ENCODE peak calls at places on chromosomes 13 and 19, in eight cellular contexts. I, S, O, P, Z, F, J and N are unnamed samples.

GRCh38 chr19:56866563-56866962 is 26.0 kb upstream of the PEG3 start:
- DNase-seq in I (no peak), S (no peak), O (no peak), P (no peak), Z (no peak), F (no peak), J (no peak), N (no peak)

GRCh38 chr19:27962260-27962659 is 1250.7 kb downstream of the UQCRFS1 start:
- DNase-seq in I (no peak), S (peak), O (no peak), P (no peak), Z (no peak), F (no peak), J (no peak), N (no peak)

GRCh38 chr13:110546389-110546788 is 15.1 kb downstream of the RAB20 start:
- DNase-seq in I (no peak), S (no peak), O (no peak), P (no peak), Z (no peak), F (no peak), J (no peak), N (no peak)

GRCh38 chr19:35793381-35794165 is 18.2 kb downstream of the ARHGAP33 start:
- DNase-seq in I (no peak), S (no peak), O (no peak), P (no peak), Z (no peak), F (no peak), J (no peak), N (no peak)

GRCh38 chr19:51327066-51327985 is 14.6 kb downstream of the VSIG10L start:
- DNase-seq in I (no peak), S (no peak), O (no peak), P (peak), Z (peak), F (peak), J (peak), N (peak)

GRCh38 chr19:7562646-7563393 is 27.3 kb downstream of the PNPLA6 start:
- DNase-seq in I (no peak), S (no peak), O (no peak), P (peak), Z (no peak), F (no peak), J (no peak), N (peak)

GRCh38 chr13:110824901-110825300 is 90.0 kb downstream of the ANKRD10 start:
- DNase-seq in I (no peak), S (no peak), O (no peak), P (peak), Z (no peak), F (no peak), J (no peak), N (no peak)

GRCh38 chr19:47176627-47177090 is 46.0 kb downstream of the SAE1 start:
- DNase-seq in I (no peak), S (peak), O (peak), P (no peak), Z (peak), F (no peak), J (no peak), N (no peak)

GRCh38 chr19:41792513-41793413 is 3.6 kb upstream of the CEACAM3 start:
- DNase-seq in I (peak), S (peak), O (peak), P (peak), Z (peak), F (no peak), J (peak), N (peak)

GRCh38 chr19:46080561-46080960 is 39.8 kb upstream of the IGFL4 start:
- DNase-seq in I (no peak), S (peak), O (peak), P (no peak), Z (no peak), F (no peak), J (no peak), N (no peak)

GRCh38 chr19:46076951-46077814 is 36.4 kb upstream of the IGFL4 start:
- DNase-seq in I (peak), S (peak), O (peak), P (peak), Z (no peak), F (peak), J (peak), N (peak)

GRCh38 chr19:46077815-46078167 is 37.0 kb upstream of the IGFL4 start:
- DNase-seq in I (no peak), S (no peak), O (no peak), P (no peak), Z (no peak), F (no peak), J (no peak), N (no peak)

GRCh38 chr19:46073268-46073922 is 32.6 kb upstream of the IGFL4 start:
- DNase-seq in I (no peak), S (peak), O (no peak), P (no peak), Z (no peak), F (no peak), J (no peak), N (no peak)

GRCh38 chr19:46076031-46076880 is 35.5 kb upstream of the IGFL4 start:
- DNase-seq in I (no peak), S (no peak), O (no peak), P (no peak), Z (no peak), F (no peak), J (no peak), N (no peak)
- TF ChIP-seq CTCF in I (no peak), S (no peak), O (peak), P (peak), Z (no peak), F (no peak), J (no peak), N (no peak)

GRCh38 chr19:11534538-11534937 is 4.1 kb upstream of the CNN1 start:
- DNase-seq in I (no peak), S (no peak), O (no peak), P (no peak), Z (no peak), F (no peak), J (no peak), N (no peak)

GRCh38 chr19:11528551-11529341 is at the start of gene ECSIT:
- DNase-seq in I (peak), S (peak), O (peak), P (peak), Z (peak), F (peak), J (peak), N (peak)

GRCh38 chr19:11535792-11536595 is 2.7 kb upstream of the CNN1 start:
- DNase-seq in I (peak), S (peak), O (no peak), P (peak), Z (peak), F (peak), J (peak), N (peak)

DNA sequence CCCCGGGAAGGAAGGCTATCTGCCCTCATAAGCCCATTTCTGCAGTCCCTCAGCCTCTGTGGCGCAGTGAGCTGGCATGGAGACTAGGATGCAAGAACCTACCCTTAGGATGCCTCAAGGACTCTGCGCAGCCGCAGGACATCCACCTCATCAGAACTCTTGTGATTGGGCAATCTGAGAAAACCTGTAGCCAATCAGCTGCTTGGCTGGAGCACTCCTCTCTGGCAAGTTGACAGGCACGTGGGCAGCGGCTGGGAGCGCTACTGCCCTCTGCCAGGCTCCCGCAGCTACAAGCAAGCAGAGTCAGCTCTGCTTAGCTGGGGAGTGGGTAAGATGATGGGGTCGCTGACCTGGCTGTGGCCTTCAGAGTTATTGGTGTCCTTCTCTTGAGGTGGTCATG is 1.5 kb upstream of the ECSIT start:
- DNase-seq in I (peak), S (peak), O (no peak), P (peak), Z (peak), F (peak), J (peak), N (peak)
- TF ChIP-seq CTCF in I (no peak), S (peak), O (peak), P (peak), Z (no peak), F (peak), J (no peak), N (no peak)

GRCh38 chr13:33692531-33692930 is 125.4 kb upstream of the RFC3 start:
- DNase-seq in I (no peak), S (no peak), O (no peak), P (no peak), Z (no peak), F (no peak), J (no peak), N (no peak)
- TF ChIP-seq CTCF in I (no peak), S (no peak), O (no peak), P (no peak), Z (no peak), F (no peak), J (no peak), N (no peak)

DNA sequence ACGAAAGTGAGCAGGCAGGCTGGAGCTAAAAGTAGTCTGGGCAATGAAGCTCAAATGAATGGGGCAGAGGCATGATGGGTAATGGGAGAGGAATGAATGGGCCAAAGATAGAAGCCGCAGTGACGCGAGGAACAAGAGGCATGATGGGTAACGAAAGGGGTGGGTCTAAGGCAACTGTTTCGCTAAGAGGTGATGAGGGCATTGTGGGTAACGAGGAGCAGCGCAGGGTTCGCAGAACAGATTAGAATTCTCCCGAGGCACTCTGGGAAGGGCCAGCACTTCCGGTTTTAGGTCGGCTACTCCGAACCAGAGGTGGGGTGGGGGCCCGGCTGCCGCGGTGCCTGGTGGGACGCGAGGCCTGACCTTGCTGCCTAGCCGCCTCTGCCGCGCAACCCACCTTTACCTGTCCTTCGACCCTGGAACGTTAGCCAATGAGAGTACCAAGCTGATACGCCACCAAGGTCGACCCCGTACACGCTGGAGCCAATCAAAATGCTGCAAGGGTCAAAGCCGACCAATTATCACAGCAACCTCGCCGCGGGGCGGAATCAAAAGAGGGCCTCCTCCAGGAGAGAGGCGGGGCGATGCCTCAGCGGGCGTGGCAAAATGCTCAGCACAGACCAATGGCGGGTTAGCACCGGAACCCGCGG is 563 bp upstream of the TOMM40 start:
- DNase-seq in I (no peak), S (peak), O (peak), P (peak), Z (no peak), F (peak), J (no peak), N (peak)
- TF ChIP-seq CTCF in I (no peak), S (no peak), O (no peak), P (no peak), Z (no peak), F (no peak), J (no peak), N (no peak)